ENCODE peak calls at places on chromosome 21, in seven cellular contexts. I, F, D, Y, U, C and G are unnamed samples.
A peak's percentile ranks its signal among the peaks of the same experiment; 100 is the strongest.

GRCh38 chr21:42991992-42992740 is 17.8 kb downstream of the PKNOX1 start:
- DNase-seq in Y (peak; percentile 89), C (peak; percentile 90), I (peak; percentile 20), D (peak; percentile 91), U (peak; percentile 86), F (no peak), G (peak; percentile 91)

GRCh38 chr21:36180963-36181362 is 24.3 kb downstream of the DOP1B start:
- DNase-seq in U (no peak), F (no peak), I (no peak), C (no peak), D (no peak), Y (no peak), G (no peak)

GRCh38 chr21:22993822-22994574 is 1995.8 kb downstream of the NCAM2 start:
- DNase-seq in Y (no peak), U (peak; percentile 73), D (no peak), I (no peak), C (no peak), F (no peak), G (no peak)

GRCh38 chr21:36474591-36474990 is 5.3 kb downstream of the CLDN14 start:
- DNase-seq in I (no peak), U (no peak), D (no peak), F (no peak), Y (no peak), C (no peak), G (no peak)

GRCh38 chr21:14523234-14523633 is 22.9 kb downstream of the SAMSN1 start:
- DNase-seq in U (no peak), I (no peak), D (no peak), C (no peak), F (no peak), Y (no peak), G (no peak)

GRCh38 chr21:44865561-44866280 is 7.8 kb downstream of the PTTG1IP start:
- DNase-seq in U (no peak), F (no peak), D (no peak), Y (no peak), I (no peak), C (no peak), G (peak; percentile 39)

GRCh38 chr21:38979271-38980196 is 173.8 kb downstream of the ETS2 start:
- DNase-seq in C (peak; percentile 42), D (no peak), U (no peak), F (no peak), I (no peak), Y (peak; percentile 49), G (no peak)

GRCh38 chr21:32524010-32524719 is 61.2 kb downstream of the TCP10L start:
- DNase-seq in C (peak; percentile 72), D (no peak), U (peak; percentile 87), F (no peak), Y (no peak), I (no peak), G (peak; percentile 13)

GRCh38 chr21:34536820-34537219 is 24.8 kb upstream of the KCNE1 start:
- DNase-seq in C (no peak), Y (no peak), D (no peak), I (no peak), U (no peak), F (no peak), G (no peak)

GRCh38 chr21:33901421-33902288 is 13.9 kb downstream of the ATP5PO start:
- DNase-seq in Y (peak; percentile 45), F (no peak), D (no peak), I (no peak), C (peak; percentile 69), U (peak; percentile 86), G (peak; percentile 50)

GRCh38 chr21:23531444-23531843 is 2075.8 kb downstream of the MRPL39 start:
- DNase-seq in I (no peak), F (no peak), Y (no peak), D (no peak), C (no peak), U (no peak), G (no peak)

GRCh38 chr21:28378026-28378425 is 614.7 kb downstream of the LTN1 start:
- DNase-seq in Y (no peak), I (no peak), F (no peak), U (no peak), D (no peak), C (no peak), G (no peak)

GRCh38 chr21:15706686-15707085 is 23.1 kb upstream of the USP25 start:
- DNase-seq in F (no peak), I (peak; percentile 18), U (no peak), C (peak; percentile 89), Y (peak; percentile 75), D (peak; percentile 88), G (peak; percentile 93)

GRCh38 chr21:25997788-25998611 is 172.6 kb downstream of the APP start:
- DNase-seq in C (no peak), I (no peak), F (no peak), U (no peak), D (no peak), Y (no peak), G (peak; percentile 63)

GRCh38 chr21:42347601-42348327 is 3.0 kb downstream of the TFF2 start:
- DNase-seq in Y (no peak), F (no peak), C (no peak), U (peak; percentile 77), I (no peak), D (no peak), G (no peak)

GRCh38 chr21:45833437-45833836 is 148.1 kb upstream of the COL6A1 start:
- DNase-seq in U (peak; percentile 59), C (no peak), Y (no peak), I (no peak), D (no peak), F (no peak), G (no peak)